ENCODE peak calls at places on chromosomes 5 and 9, in five cellular contexts. E, J, M, C and H are unnamed samples.

GRCh38 chr5:24703934-24704333 is 59.2 kb upstream of the CDH10 start:
- DNase-seq in E (no peak), J (no peak), M (no peak), C (no peak), H (no peak)

GRCh38 chr5:76337949-76338589 is 65.0 kb upstream of the IQGAP2 start:
- DNase-seq in E (no peak), J (peak), M (peak), C (peak), H (peak)

GRCh38 chr5:123047706-123048105 is 11.2 kb upstream of the PPIC start:
- DNase-seq in E (no peak), J (peak), M (no peak), C (no peak), H (no peak)

GRCh38 chr9:20305457-20305856 is 316.8 kb downstream of the MLLT3 start:
- DNase-seq in E (no peak), J (no peak), M (no peak), C (no peak), H (no peak)

GRCh38 chr5:32833127-32833526 is 122.0 kb downstream of the NPR3 start:
- DNase-seq in E (no peak), J (no peak), M (no peak), C (no peak), H (no peak)

GRCh38 chr5:176648467-176649194 is 1.3 kb downstream of the TSPAN17 start:
- DNase-seq in E (no peak), J (no peak), M (no peak), C (peak), H (no peak)

GRCh38 chr5:139709587-139710369 is 61.6 kb downstream of the CXXC5 start:
- DNase-seq in E (no peak), J (no peak), M (no peak), C (peak), H (no peak)

GRCh38 chr5:1668141-1668721 is 131.4 kb downstream of the MRPL36 start:
- DNase-seq in E (no peak), J (no peak), M (no peak), C (peak), H (no peak)

GRCh38 chr5:93621340-93621872 is 38.4 kb downstream of the NR2F1 start:
- DNase-seq in E (no peak), J (peak), M (peak), C (no peak), H (peak)

GRCh38 chr5:149348463-149348862 is 3.2 kb downstream of the GRPEL2 start:
- DNase-seq in E (no peak), J (no peak), M (no peak), C (no peak), H (no peak)

GRCh38 chr5:142222881-142223558 is 101.8 kb downstream of the SPRY4 start:
- DNase-seq in E (no peak), J (no peak), M (no peak), C (no peak), H (no peak)

GRCh38 chr5:54743997-54744788 is 226.6 kb downstream of the SNX18 start:
- DNase-seq in E (no peak), J (peak), M (no peak), C (peak), H (peak)

GRCh38 chr5:83472508-83473343 is 1.2 kb downstream of the VCAN start:
- DNase-seq in E (no peak), J (no peak), M (no peak), C (no peak), H (peak)

GRCh38 chr5:140833993-140834392 is at the start of gene PCDHA7:
- DNase-seq in E (no peak), J (peak), M (no peak), C (no peak), H (no peak)

GRCh38 chr5:446864-447263 is 3.9 kb downstream of the EXOC3 start:
- DNase-seq in E (no peak), J (peak), M (no peak), C (no peak), H (no peak)

GRCh38 chr9:124800306-124801259 is 23.6 kb downstream of the OLFML2A start:
- DNase-seq in E (no peak), J (peak), M (no peak), C (no peak), H (peak)